ENCODE peak calls at places on chromosomes 7 and 10, in six cellular contexts. H, Q, R, G, M and O are unnamed samples.

GRCh38 chr10:103448751-103449150 is 3.4 kb downstream of the CALHM2 start:
- DNase-seq in H (peak), Q (peak), R (no peak), G (peak), M (no peak), O (no peak)

GRCh38 chr7:80277434-80278427 is 143.1 kb downstream of the GNAI1 start:
- DNase-seq in H (peak), Q (peak), R (no peak), G (peak), M (no peak), O (no peak)

GRCh38 chr7:922334-923107 is 32.0 kb downstream of the ADAP1 start:
- DNase-seq in H (no peak), Q (no peak), R (no peak), G (no peak), M (peak), O (no peak)

GRCh38 chr7:102321351-102322201 is 34.7 kb downstream of the SPDYE6 start:
- DNase-seq in H (peak), Q (no peak), R (no peak), G (no peak), M (no peak), O (no peak)

GRCh38 chr7:27723086-27723485 is 16.9 kb upstream of the TAX1BP1 start:
- DNase-seq in H (no peak), Q (peak), R (no peak), G (no peak), M (no peak), O (no peak)

GRCh38 chr7:158410720-158411119 is 176.9 kb downstream of the PTPRN2 start:
- DNase-seq in H (no peak), Q (no peak), R (no peak), G (no peak), M (no peak), O (no peak)

GRCh38 chr10:88661018-88661417 is 3.2 kb upstream of the LIPF start:
- DNase-seq in H (no peak), Q (no peak), R (no peak), G (no peak), M (no peak), O (no peak)

GRCh38 chr7:97751566-97751965 is 19.7 kb downstream of the TAC1 start:
- DNase-seq in H (no peak), Q (no peak), R (no peak), G (no peak), M (no peak), O (no peak)

GRCh38 chr7:68722044-68722443 is 876.2 kb upstream of the AUTS2 start:
- DNase-seq in H (no peak), Q (no peak), R (peak), G (no peak), M (no peak), O (no peak)

GRCh38 chr10:133154996-133155778 is 4.8 kb upstream of the KNDC1 start:
- DNase-seq in H (no peak), Q (no peak), R (no peak), G (no peak), M (no peak), O (no peak)

GRCh38 chr7:106206826-106207541 is 77.8 kb downstream of the NAMPT start:
- DNase-seq in H (no peak), Q (no peak), R (no peak), G (no peak), M (no peak), O (no peak)

GRCh38 chr10:82529064-82529463 is 654.1 kb downstream of the NRG3 start:
- DNase-seq in H (no peak), Q (no peak), R (no peak), G (no peak), M (no peak), O (no peak)

GRCh38 chr10:43843331-43844101 is 194.8 kb upstream of the ZNF32 start:
- DNase-seq in H (peak), Q (peak), R (no peak), G (peak), M (no peak), O (no peak)

GRCh38 chr7:40546616-40547501 is 412.1 kb downstream of the SUGCT start:
- DNase-seq in H (no peak), Q (peak), R (no peak), G (peak), M (no peak), O (no peak)

DNA sequence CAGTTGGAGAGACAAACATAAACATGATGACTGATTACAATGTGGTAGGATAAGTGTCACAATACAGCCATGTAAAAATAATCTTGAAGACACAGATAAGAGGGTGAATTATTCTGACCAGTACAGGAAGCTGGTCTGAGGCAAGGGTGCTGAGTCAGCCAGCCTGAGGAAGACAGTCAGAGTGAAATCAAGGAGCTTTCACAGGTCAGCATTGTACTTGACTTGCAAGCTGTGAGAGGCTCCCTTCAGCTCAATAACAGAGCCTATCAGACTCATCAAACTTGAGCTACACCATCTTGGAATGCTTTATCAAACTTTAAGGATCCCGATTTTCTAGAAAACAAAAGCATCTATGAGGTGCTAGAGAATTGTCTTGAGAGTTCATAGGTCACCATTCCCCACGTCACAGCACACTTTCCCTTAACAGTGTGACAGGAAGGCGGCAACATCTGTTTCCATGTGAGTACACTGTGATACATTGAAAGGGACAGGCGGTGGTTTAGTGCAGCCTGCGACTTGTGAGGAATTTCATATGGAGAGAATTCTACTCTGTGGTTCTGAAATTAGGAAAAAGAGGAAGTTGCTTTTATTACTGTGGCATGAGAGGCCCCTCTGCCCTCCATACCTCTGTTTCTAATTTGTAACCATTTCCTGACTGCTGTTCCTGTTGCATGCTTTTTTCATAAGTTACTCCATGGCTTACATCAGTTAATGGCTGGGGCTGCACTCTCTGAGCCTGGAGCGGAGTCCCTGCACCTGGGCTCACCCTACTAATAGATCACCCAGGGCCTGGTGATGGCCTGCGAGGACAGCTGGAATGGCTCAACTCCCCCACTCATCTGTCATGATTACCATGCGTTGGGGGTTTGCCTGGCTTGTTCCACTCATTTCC is 417.1 kb downstream of the SUGCT start:
- DNase-seq in H (peak), Q (peak), R (peak), G (peak), M (no peak), O (no peak)
- H3K27ac ChIP-seq in H (no peak), Q (no peak), R (peak), G (peak), M (no peak), O (no peak)

DNA sequence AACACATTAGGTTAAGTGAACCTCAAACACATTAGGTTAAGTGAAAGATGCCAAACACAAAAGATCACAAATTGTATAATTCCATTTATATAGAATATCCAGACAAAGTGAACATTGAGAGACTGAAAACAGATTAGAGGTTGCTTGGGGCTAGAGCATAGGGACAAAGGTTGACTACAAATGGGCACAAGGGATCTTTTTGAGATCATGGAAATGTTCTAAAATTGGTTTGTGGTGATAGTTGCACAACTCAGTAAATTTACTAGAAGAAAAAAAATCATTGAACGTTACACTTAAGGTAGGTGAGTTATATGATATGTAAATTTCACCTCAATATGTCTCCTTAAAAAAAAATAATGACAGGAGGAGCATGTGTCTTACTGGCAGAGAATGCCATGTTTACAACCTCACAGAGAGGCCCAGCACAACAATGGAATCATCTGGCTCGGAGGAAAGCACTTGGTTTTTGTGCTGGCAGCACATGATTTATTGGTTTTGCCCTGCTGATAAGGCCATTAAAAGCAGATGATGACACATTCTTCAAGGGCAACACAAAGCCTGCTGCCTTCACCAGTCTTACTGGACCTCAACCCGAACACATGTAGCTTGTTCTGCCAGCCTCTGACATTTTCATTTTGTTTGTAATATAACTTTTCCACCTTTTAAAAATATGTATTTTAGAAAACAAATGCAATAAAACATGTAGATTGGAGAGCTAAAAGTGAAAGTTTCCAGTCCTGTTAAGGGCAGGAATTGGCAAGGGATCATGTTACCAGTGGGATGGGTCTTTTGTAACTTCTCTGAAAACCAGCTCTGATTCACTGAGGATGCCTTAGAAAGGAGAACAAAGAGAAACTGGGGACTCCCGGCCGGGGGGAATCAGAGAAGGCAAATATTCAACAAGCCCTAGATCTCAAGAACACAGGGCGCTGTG is 11.9 kb upstream of the LMOD2 start:
- DNase-seq in H (peak), Q (peak), R (no peak), G (peak), M (no peak), O (no peak)
- H3K4me3 ChIP-seq in H (no peak), Q (peak), R (no peak), G (peak), M (no peak), O (no peak)

DNA sequence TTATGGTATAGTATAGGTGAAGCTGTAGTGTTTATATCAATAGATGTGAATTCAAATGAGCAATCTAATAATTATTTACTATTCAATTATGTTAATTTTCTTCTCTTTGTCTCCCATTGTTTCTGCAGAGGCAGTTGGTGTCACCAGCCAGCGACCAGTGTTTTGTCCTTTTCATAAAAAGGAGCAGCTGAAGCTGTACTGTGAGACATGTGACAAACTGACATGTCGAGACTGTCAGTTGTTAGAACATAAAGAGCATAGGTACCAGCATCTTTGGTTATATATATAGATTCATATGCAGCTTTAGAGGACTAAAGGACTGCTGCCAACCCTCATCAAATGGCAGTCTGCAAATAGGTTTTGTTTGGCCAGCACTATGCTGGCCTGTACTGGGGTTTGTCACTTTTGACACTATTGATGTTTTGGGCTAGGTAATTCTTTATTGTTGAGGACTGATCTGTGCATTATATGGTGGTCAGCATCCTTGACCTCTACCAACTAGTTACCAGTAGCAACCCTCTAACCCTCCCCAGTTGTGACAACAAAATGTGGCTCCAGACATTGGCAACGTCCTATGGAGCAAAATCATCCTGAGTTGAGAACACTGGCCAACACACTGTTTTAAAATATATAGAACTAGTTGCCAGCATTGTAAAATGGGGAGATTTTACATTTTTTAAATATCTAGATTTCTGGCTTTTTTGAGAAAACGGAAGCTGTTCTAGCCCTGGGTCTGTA is 59.2 kb downstream of the TRIM24 start:
- DNase-seq in H (no peak), Q (no peak), R (no peak), G (no peak), M (no peak), O (no peak)
- H3K27ac ChIP-seq in H (peak), Q (no peak), R (no peak), G (no peak), M (no peak), O (no peak)

GRCh38 chr10:30238836-30239235 is 110.2 kb downstream of the MTPAP start:
- DNase-seq in H (no peak), Q (no peak), R (no peak), G (no peak), M (no peak), O (no peak)

DNA sequence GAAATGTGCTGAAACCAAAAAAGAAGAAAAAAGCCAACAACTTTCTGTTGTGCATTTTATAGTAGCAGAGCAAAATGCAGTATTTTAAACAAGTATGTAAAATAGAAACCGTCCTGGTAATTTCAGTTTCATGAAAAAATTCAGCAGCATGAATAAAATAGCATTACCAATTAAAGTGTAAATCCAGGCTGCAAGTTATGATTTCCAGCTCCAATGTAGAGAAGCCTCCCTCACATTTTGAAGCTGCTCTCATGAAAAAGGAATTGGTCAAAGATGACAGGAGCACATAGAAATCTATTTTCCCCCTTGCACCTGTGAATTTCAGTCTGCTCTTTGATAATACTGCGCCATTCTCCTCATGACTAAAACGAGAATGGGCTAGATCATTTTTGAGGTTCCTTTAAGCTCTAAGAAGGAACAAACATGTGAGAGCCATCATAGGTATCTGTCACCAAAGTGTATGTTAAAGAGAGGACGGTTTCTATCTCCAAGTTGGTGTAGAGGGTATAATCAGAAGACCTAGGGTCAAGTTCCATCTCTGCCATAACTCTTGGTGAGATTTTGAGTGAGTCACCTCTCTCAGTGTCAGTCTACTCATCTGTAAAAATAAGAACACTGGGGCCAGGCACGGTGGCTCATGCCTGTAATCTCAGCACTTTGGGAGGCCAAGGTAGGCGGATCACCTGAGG is 107.5 kb downstream of the MTPAP start:
- DNase-seq in H (no peak), Q (no peak), R (peak), G (no peak), M (no peak), O (no peak)
- H3K4me3 ChIP-seq in H (no peak), Q (no peak), R (peak), G (no peak), M (no peak), O (no peak)

GRCh38 chr10:125013529-125013872 is 71.6 kb downstream of the ZRANB1 start:
- DNase-seq in H (no peak), Q (no peak), R (no peak), G (no peak), M (no peak), O (no peak)
- H3K27ac ChIP-seq in H (no peak), Q (no peak), R (no peak), G (no peak), M (no peak), O (no peak)

GRCh38 chr10:102435098-102435497 is 2.7 kb upstream of the CUEDC2 start:
- DNase-seq in H (no peak), Q (no peak), R (no peak), G (no peak), M (no peak), O (no peak)
- H3K4me3 ChIP-seq in H (no peak), Q (no peak), R (no peak), G (no peak), M (peak), O (peak)

DNA sequence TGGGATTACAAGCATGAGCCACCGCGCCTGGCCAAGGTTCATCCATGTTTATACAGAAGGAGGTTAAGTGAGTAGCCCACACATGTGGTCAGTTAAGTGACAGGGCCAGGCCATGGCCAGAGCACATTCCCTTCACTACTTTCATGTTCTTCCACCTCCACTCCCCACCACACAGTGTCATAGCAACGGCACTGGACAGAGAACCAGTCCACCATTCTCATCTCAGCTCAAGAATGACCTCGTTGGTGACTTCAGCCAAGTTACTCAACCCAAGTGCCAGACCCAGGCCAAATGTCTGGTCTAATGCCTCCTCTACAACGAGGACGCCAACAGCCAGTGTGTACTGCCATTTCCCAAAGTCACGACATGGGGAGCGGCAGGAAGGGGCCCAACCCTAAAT is 62.4 kb downstream of the INHBA start:
- DNase-seq in H (no peak), Q (no peak), R (no peak), G (peak), M (no peak), O (no peak)
- H3K27ac ChIP-seq in H (no peak), Q (no peak), R (no peak), G (peak), M (no peak), O (no peak)

GRCh38 chr10:33248638-33249037 is 85.8 kb downstream of the NRP1 start:
- DNase-seq in H (peak), Q (peak), R (peak), G (peak), M (peak), O (no peak)
- H3K4me3 ChIP-seq in H (no peak), Q (no peak), R (no peak), G (no peak), M (peak), O (no peak)